ENCODE peak calls at places on chromosomes 6 and 20, in four cellular contexts. B is RPMI8226; K is SW 1271; D is stimulated activated CD4-positive, alpha-beta T cell treated with anti-CD3 and anti-CD28 coated beads, Interleukin-2, amount 100 ng/mL, for 48 hours. R is an unnamed sample.
A peak's percentile ranks its signal among the peaks of the same experiment; 100 is the strongest.

GRCh38 chr20:63047946-63048345 is 41.2 kb upstream of the BHLHE23 start:
- DNase-seq in B (no peak), K (no peak), D (no peak), R (no peak)

GRCh38 chr6:44062771-44063560 is 64.3 kb downstream of the MRPL14 start:
- DNase-seq in B (peak; percentile 47), K (no peak), D (peak; percentile 48), R (peak; percentile 49)

GRCh38 chr6:111381126-111381525 is 101.9 kb downstream of the REV3L start:
- DNase-seq in B (no peak), K (no peak), D (no peak), R (no peak)

GRCh38 chr6:142384455-142385332 is 82.9 kb downstream of the ADGRG6 start:
- DNase-seq in B (no peak), K (peak; percentile 54), D (no peak), R (no peak)

GRCh38 chr6:93282521-93283031 is 136.8 kb downstream of the EPHA7 start:
- DNase-seq in B (no peak), K (no peak), D (no peak), R (no peak)

GRCh38 chr6:90362273-90362672 is 65.6 kb upstream of the BACH2 start:
- DNase-seq in B (no peak), K (no peak), D (no peak), R (no peak)

GRCh38 chr6:38796006-38796405 is 80.9 kb downstream of the DNAH8 start:
- DNase-seq in B (no peak), K (no peak), D (no peak), R (no peak)

GRCh38 chr6:12527339-12527738 is 189.2 kb upstream of the PHACTR1 start:
- DNase-seq in B (no peak), K (no peak), D (no peak), R (no peak)

GRCh38 chr6:20600831-20601230 is 66.6 kb downstream of the CDKAL1 start:
- DNase-seq in B (no peak), K (no peak), D (no peak), R (no peak)

GRCh38 chr6:32081168-32081624 is 27.9 kb downstream of the TNXB start:
- DNase-seq in B (peak; percentile 68), K (no peak), D (no peak), R (no peak)

GRCh38 chr6:93391982-93392381 is 27.4 kb downstream of the EPHA7 start:
- DNase-seq in B (no peak), K (no peak), D (no peak), R (no peak)

GRCh38 chr6:5592911-5593519 is 331.7 kb downstream of the FARS2 start:
- DNase-seq in B (no peak), K (no peak), D (no peak), R (no peak)

GRCh38 chr6:4487538-4487937 is 288.7 kb upstream of the CDYL start:
- DNase-seq in B (no peak), K (no peak), D (no peak), R (no peak)

GRCh38 chr20:62011403-62011791 is 54.3 kb downstream of the TAF4 start:
- DNase-seq in B (no peak), K (no peak), D (no peak), R (no peak)

GRCh38 chr20:59253779-59254319 is 46.6 kb upstream of the EDN3 start:
- DNase-seq in B (no peak), K (peak; percentile 32), D (no peak), R (no peak)

GRCh38 chr6:4084444-4085328 is 5.7 kb upstream of the FAM217A start:
- DNase-seq in B (no peak), K (no peak), D (no peak), R (no peak)

GRCh38 chr6:6004147-6004995 is 2.4 kb downstream of the NRN1 start:
- DNase-seq in B (no peak), K (no peak), D (no peak), R (no peak)

GRCh38 chr6:30926644-30927043 is 5.3 kb downstream of the SFTA2 start:
- DNase-seq in B (no peak), K (no peak), D (no peak), R (no peak)

GRCh38 chr20:32470025-32470861 is 112.1 kb downstream of the ASXL1 start:
- DNase-seq in B (peak; percentile 52), K (peak; percentile 74), D (no peak), R (peak; percentile 65)

GRCh38 chr6:37688088-37688850 is 9.4 kb downstream of the MDGA1 start:
- DNase-seq in B (peak; percentile 74), K (no peak), D (no peak), R (peak; percentile 62)

GRCh38 chr6:144597511-144597910 is 312.4 kb downstream of the UTRN start:
- DNase-seq in B (no peak), K (no peak), D (no peak), R (no peak)

GRCh38 chr6:53877151-53877550 is 82.3 kb downstream of the LRRC1 start:
- DNase-seq in B (no peak), K (no peak), D (no peak), R (no peak)

GRCh38 chr6:147060636-147061035 is 143.6 kb upstream of the STXBP5 start:
- DNase-seq in B (no peak), K (no peak), D (no peak), R (no peak)

GRCh38 chr20:1817577-1818211 is 77.5 kb upstream of the SIRPA start:
- DNase-seq in B (no peak), K (no peak), D (no peak), R (no peak)

GRCh38 chr20:37239026-37239451 is 22.6 kb downstream of the GHRH start:
- DNase-seq in B (no peak), K (no peak), D (no peak), R (no peak)

GRCh38 chr6:111487656-111488055 is 4.6 kb upstream of the REV3L start:
- DNase-seq in B (no peak), K (no peak), D (no peak), R (peak; percentile 59)

GRCh38 chr6:130029163-130029562 is 10.8 kb downstream of the L3MBTL3 start:
- DNase-seq in B (no peak), K (no peak), D (no peak), R (no peak)

GRCh38 chr6:166946125-166946524 is 10.2 kb downstream of the RNASET2 start:
- DNase-seq in B (no peak), K (no peak), D (no peak), R (no peak)

GRCh38 chr6:43971776-43972126 is 155.5 kb downstream of the MRPL14 start:
- DNase-seq in B (no peak), K (no peak), D (no peak), R (no peak)

GRCh38 chr6:161273752-161274487 is at the start of gene AGPAT4:
- DNase-seq in B (peak; percentile 51), K (peak; percentile 96), D (peak; percentile 42), R (peak; percentile 94)

GRCh38 chr6:125871365-125871764 is 80.6 kb downstream of the NCOA7 start:
- DNase-seq in B (no peak), K (no peak), D (no peak), R (peak; percentile 20)

GRCh38 chr6:112827793-112828192 is 480.7 kb downstream of the RFPL4B start:
- DNase-seq in B (peak; percentile 86), K (no peak), D (no peak), R (peak; percentile 6)

R was measured in NAMALWA.